ENCODE peak calls at places on chromosomes 2 and 18, in six cellular contexts. One of them, this sample, is unnamed.

GRCh38 chr2:190336420-190336819 is 7.0 kb upstream of the INPP1 start:
- DNase-seq in DND-41: no peak
- DNase-seq in hepatocyte: no peak
- DNase-seq in psoas muscle: no peak
- DNase-seq in AG04450: no peak
- DNase-seq in heart left ventricle: no peak
- DNase-seq in this sample: no peak

GRCh38 chr2:75647771-75648170 is 1.2 kb downstream of the MRPL19 start:
- DNase-seq in DND-41: no peak
- DNase-seq in hepatocyte: no peak
- DNase-seq in psoas muscle: no peak
- DNase-seq in AG04450: no peak
- DNase-seq in heart left ventricle: no peak
- DNase-seq in this sample: no peak

GRCh38 chr18:3139406-3139805 is 80.4 kb downstream of the MYOM1 start:
- DNase-seq in DND-41: no peak
- DNase-seq in hepatocyte: no peak
- DNase-seq in psoas muscle: no peak
- DNase-seq in AG04450: no peak
- DNase-seq in heart left ventricle: peak; percentile 78
- DNase-seq in this sample: no peak

GRCh38 chr2:116585654-116586053 is 1228.8 kb upstream of the DDX18 start:
- DNase-seq in DND-41: no peak
- DNase-seq in hepatocyte: no peak
- DNase-seq in psoas muscle: no peak
- DNase-seq in AG04450: no peak
- DNase-seq in heart left ventricle: no peak
- DNase-seq in this sample: no peak

GRCh38 chr2:97808816-97809215 is 95.4 kb downstream of the ZAP70 start:
- DNase-seq in DND-41: no peak
- DNase-seq in hepatocyte: no peak
- DNase-seq in psoas muscle: no peak
- DNase-seq in AG04450: no peak
- DNase-seq in heart left ventricle: no peak
- DNase-seq in this sample: no peak

GRCh38 chr2:239539083-239539775 is 138.4 kb upstream of the HDAC4 start:
- DNase-seq in DND-41: no peak
- DNase-seq in hepatocyte: no peak
- DNase-seq in psoas muscle: no peak
- DNase-seq in AG04450: no peak
- DNase-seq in heart left ventricle: no peak
- DNase-seq in this sample: no peak

GRCh38 chr18:77087391-77088141 is 45.0 kb downstream of the MBP start:
- DNase-seq in DND-41: no peak
- DNase-seq in hepatocyte: peak; percentile 86
- DNase-seq in psoas muscle: peak; percentile 64
- DNase-seq in AG04450: no peak
- DNase-seq in heart left ventricle: peak; percentile 58
- DNase-seq in this sample: no peak

GRCh38 chr2:239727182-239727775 is 297.9 kb downstream of the NDUFA10 start:
- DNase-seq in DND-41: no peak
- DNase-seq in hepatocyte: no peak
- DNase-seq in psoas muscle: no peak
- DNase-seq in AG04450: no peak
- DNase-seq in heart left ventricle: peak; percentile 16
- DNase-seq in this sample: no peak

GRCh38 chr18:37289423-37289822 is 276.2 kb downstream of the CELF4 start:
- DNase-seq in DND-41: no peak
- DNase-seq in hepatocyte: no peak
- DNase-seq in psoas muscle: no peak
- DNase-seq in AG04450: no peak
- DNase-seq in heart left ventricle: peak; percentile 46
- DNase-seq in this sample: no peak

GRCh38 chr2:192159215-192159614 is 35.5 kb downstream of the TMEFF2 start:
- DNase-seq in DND-41: no peak
- DNase-seq in hepatocyte: no peak
- DNase-seq in psoas muscle: no peak
- DNase-seq in AG04450: no peak
- DNase-seq in heart left ventricle: no peak
- DNase-seq in this sample: no peak

GRCh38 chr18:3482258-3482657 is 32.3 kb downstream of the TGIF1 start:
- DNase-seq in DND-41: no peak
- DNase-seq in hepatocyte: no peak
- DNase-seq in psoas muscle: no peak
- DNase-seq in AG04450: no peak
- DNase-seq in heart left ventricle: no peak
- DNase-seq in this sample: no peak

GRCh38 chr18:55138401-55138800 is 179.1 kb upstream of the CCDC68 start:
- DNase-seq in DND-41: no peak
- DNase-seq in hepatocyte: no peak
- DNase-seq in psoas muscle: no peak
- DNase-seq in AG04450: no peak
- DNase-seq in heart left ventricle: no peak
- DNase-seq in this sample: no peak

GRCh38 chr2:57371186-57371585 is 675.4 kb upstream of the VRK2 start:
- DNase-seq in DND-41: no peak
- DNase-seq in hepatocyte: no peak
- DNase-seq in psoas muscle: no peak
- DNase-seq in AG04450: no peak
- DNase-seq in heart left ventricle: no peak
- DNase-seq in this sample: no peak

GRCh38 chr2:71950256-71951066 is 197.2 kb downstream of the CYP26B1 start:
- DNase-seq in DND-41: no peak
- DNase-seq in hepatocyte: no peak
- DNase-seq in psoas muscle: peak; percentile 85
- DNase-seq in AG04450: no peak
- DNase-seq in heart left ventricle: peak; percentile 82
- DNase-seq in this sample: no peak

GRCh38 chr2:42051168-42052125 is 3.6 kb downstream of the PKDCC start:
- DNase-seq in DND-41: no peak
- DNase-seq in hepatocyte: peak; percentile 65
- DNase-seq in psoas muscle: no peak
- DNase-seq in AG04450: no peak
- DNase-seq in heart left ventricle: peak; percentile 26
- DNase-seq in this sample: no peak

GRCh38 chr2:42047488-42048317 is at the start of gene PKDCC:
- DNase-seq in DND-41: no peak
- DNase-seq in hepatocyte: peak; percentile 94
- DNase-seq in psoas muscle: peak; percentile 89
- DNase-seq in AG04450: peak; percentile 37
- DNase-seq in heart left ventricle: peak; percentile 90
- DNase-seq in this sample: no peak

GRCh38 chr2:42048318-42049251 is 764 bp downstream of the PKDCC start:
- DNase-seq in DND-41: no peak
- DNase-seq in hepatocyte: no peak
- DNase-seq in psoas muscle: peak; percentile 31
- DNase-seq in AG04450: no peak
- DNase-seq in heart left ventricle: peak; percentile 54
- DNase-seq in this sample: no peak

GRCh38 chr2:42050350-42051167 is 2.7 kb downstream of the PKDCC start:
- DNase-seq in DND-41: no peak
- DNase-seq in hepatocyte: no peak
- DNase-seq in psoas muscle: no peak
- DNase-seq in AG04450: no peak
- DNase-seq in heart left ventricle: no peak
- DNase-seq in this sample: no peak

DNA sequence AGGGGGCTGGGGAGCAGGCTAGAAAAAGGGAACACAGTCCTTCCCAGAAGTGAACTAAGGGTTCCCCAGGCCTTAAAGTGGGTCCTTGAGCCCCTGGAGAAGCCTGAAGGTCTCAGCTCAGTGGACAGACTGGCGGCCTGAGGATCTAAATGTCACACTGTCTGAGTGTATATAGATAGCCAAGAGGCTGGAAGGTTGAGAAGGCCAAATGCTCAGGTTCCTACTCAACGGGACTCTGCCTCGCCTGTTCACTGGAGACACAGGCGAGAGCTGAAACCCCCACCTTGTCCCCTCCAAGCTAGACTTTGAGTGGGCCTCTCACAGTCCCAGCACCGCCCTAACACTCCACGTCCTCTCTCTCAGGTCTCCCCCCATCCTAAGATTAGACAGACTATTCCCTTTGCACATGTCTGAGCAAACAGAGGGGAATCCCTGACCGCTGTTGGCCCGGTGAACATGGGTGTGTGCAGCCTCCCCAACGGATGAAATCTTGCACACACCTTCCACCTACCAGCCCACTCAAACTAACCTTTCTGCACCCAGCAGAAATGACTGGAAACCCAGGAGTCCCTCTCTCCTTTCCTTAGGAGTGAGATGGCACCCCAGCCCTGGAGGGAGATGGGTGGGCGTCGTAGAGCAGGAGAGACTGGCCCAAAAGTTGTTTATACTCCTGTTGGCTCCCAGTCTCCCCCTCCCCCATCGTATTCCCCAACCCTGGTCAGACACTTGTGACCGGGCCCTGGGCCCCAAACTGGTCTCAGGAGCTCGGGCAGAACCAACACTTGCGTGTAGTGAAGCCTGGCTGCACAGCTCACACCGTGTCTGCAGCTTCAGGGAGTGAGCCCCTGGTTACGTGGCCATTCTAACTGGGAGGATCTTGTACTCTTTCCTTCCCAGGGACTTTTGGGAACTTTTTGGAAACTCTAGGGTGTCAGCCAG is 1.9 kb downstream of the PKDCC start:
- DNase-seq in DND-41: no peak
- DNase-seq in hepatocyte: no peak
- DNase-seq in psoas muscle: peak; percentile 35
- DNase-seq in AG04450: no peak
- DNase-seq in heart left ventricle: peak; percentile 48
- DNase-seq in this sample: no peak
- H3K4me3 ChIP-seq in DND-41: no peak overlapping the region
- H3K4me3 ChIP-seq in hepatocyte: peak overlapping the region; percentile 51
- H3K4me3 ChIP-seq in psoas muscle: peak overlapping the region; percentile 95
- H3K4me3 ChIP-seq in AG04450: peak overlapping the region; percentile 93
- H3K4me3 ChIP-seq in heart left ventricle: peak overlapping the region; percentile 74
- H3K4me3 ChIP-seq in this sample: no peak overlapping the region

GRCh38 chr2:221574231-221574570 is 2.1 kb upstream of the EPHA4 start:
- DNase-seq in DND-41: no peak
- DNase-seq in hepatocyte: no peak
- DNase-seq in psoas muscle: no peak
- DNase-seq in AG04450: no peak
- DNase-seq in heart left ventricle: no peak
- DNase-seq in this sample: no peak
- H3K4me3 ChIP-seq in DND-41: no peak overlapping the region
- H3K4me3 ChIP-seq in hepatocyte: peak overlapping the region; percentile 82
- H3K4me3 ChIP-seq in psoas muscle: peak overlapping the region; percentile 93
- H3K4me3 ChIP-seq in AG04450: peak overlapping the region; percentile 92
- H3K4me3 ChIP-seq in heart left ventricle: peak overlapping the region; percentile 77
- H3K4me3 ChIP-seq in this sample: no peak overlapping the region

GRCh38 chr18:50298443-50299284 is 11.2 kb upstream of the CXXC1 start:
- DNase-seq in DND-41: no peak
- DNase-seq in hepatocyte: no peak
- DNase-seq in psoas muscle: peak; percentile 14
- DNase-seq in AG04450: no peak
- DNase-seq in heart left ventricle: no peak
- DNase-seq in this sample: no peak
- H3K4me3 ChIP-seq in DND-41: no peak overlapping the region
- H3K4me3 ChIP-seq in hepatocyte: no peak overlapping the region
- H3K4me3 ChIP-seq in psoas muscle: peak overlapping the region; percentile 60
- H3K4me3 ChIP-seq in AG04450: peak overlapping the region; percentile 66
- H3K4me3 ChIP-seq in heart left ventricle: peak overlapping the region; percentile 58
- H3K4me3 ChIP-seq in this sample: no peak overlapping the region

GRCh38 chr2:127636248-127637235 is 9.4 kb upstream of the GPR17 start:
- DNase-seq in DND-41: peak; percentile 40
- DNase-seq in hepatocyte: peak; percentile 58
- DNase-seq in psoas muscle: peak; percentile 16
- DNase-seq in AG04450: no peak
- DNase-seq in heart left ventricle: no peak
- DNase-seq in this sample: no peak

GRCh38 chr2:127638361-127639110 is 7.4 kb upstream of the GPR17 start:
- DNase-seq in DND-41: peak; percentile 50
- DNase-seq in hepatocyte: peak; percentile 54
- DNase-seq in psoas muscle: peak; percentile 30
- DNase-seq in AG04450: no peak
- DNase-seq in heart left ventricle: no peak
- DNase-seq in this sample: no peak

GRCh38 chr2:127639111-127639474 is 6.9 kb upstream of the GPR17 start:
- DNase-seq in DND-41: peak; percentile 47
- DNase-seq in hepatocyte: no peak
- DNase-seq in psoas muscle: no peak
- DNase-seq in AG04450: no peak
- DNase-seq in heart left ventricle: no peak
- DNase-seq in this sample: no peak

GRCh38 chr2:127637236-127637630 is 8.7 kb upstream of the GPR17 start:
- DNase-seq in DND-41: peak; percentile 19
- DNase-seq in hepatocyte: no peak
- DNase-seq in psoas muscle: peak; percentile 16
- DNase-seq in AG04450: no peak
- DNase-seq in heart left ventricle: no peak
- DNase-seq in this sample: no peak

DNA sequence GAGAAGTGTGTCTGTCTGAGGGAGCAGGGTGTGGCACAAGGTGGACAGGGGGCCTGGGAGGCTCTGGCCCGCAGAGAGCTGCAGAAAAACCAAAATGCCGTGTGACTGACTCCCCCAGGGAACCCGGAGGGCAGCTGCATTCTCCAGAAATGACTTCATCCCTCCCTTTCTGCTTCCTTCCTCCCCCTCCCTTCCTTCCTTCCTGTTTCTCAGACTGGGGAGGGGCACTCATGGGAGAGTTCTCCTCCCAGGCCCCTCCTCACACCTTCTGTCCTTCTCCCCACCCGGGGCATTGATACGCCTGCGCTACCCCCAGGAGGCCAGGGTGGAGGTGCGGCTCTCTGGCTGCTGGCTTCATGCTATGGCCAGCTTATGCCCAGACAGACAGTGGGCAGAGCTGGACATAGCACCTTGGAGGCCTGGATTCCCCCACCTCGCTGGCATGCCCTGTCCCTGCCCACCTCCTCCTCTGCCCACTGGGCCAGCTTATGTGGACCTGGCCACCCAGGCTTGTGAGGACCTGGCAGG is 8.2 kb upstream of the GPR17 start:
- DNase-seq in DND-41: peak; percentile 75
- DNase-seq in hepatocyte: peak; percentile 58
- DNase-seq in psoas muscle: peak; percentile 55
- DNase-seq in AG04450: peak; percentile 44
- DNase-seq in heart left ventricle: peak; percentile 77
- DNase-seq in this sample: no peak
- H3K4me3 ChIP-seq in DND-41: peak overlapping the region; percentile 61
- H3K4me3 ChIP-seq in hepatocyte: no peak overlapping the region
- H3K4me3 ChIP-seq in psoas muscle: no peak overlapping the region
- H3K4me3 ChIP-seq in AG04450: no peak overlapping the region
- H3K4me3 ChIP-seq in heart left ventricle: no peak overlapping the region
- H3K4me3 ChIP-seq in this sample: no peak overlapping the region